ENCODE peak calls at places on chromosomes 12 and 14, in eight cellular contexts. C is breast epithelium; Q is stimulated activated naive CD4-positive, alpha-beta T cell; O is stimulated activated CD8-positive, alpha-beta memory T cell treated with anti-CD3 and anti-CD28 coated beads, Interleukin-7, amount 100 ng/mL, for 1 hour; A is ELF-1; X is activated T-cell treated with anti-CD3 and anti-CD28 coated beads for 48 hours; E is RWPE2; I is effector CD4-positive, alpha-beta T cell. M is an unnamed sample.

GRCh38 chr14:68047910-68048309 is 228.3 kb downstream of the RAD51B start:
- DNase-seq in C (no peak), X (no peak), E (no peak), Q (no peak), O (no peak), I (no peak), A (no peak), M (no peak)

GRCh38 chr12:47773858-47774580 is 981 bp downstream of the SLC48A1 start:
- DNase-seq in X (no peak), A (peak; percentile 17), O (no peak), E (no peak), C (no peak), Q (no peak), I (no peak), M (no peak)

GRCh38 chr12:98701166-98701565 is 56.1 kb downstream of the APAF1 start:
- DNase-seq in A (no peak), X (no peak), O (no peak), C (no peak), Q (no peak), I (no peak), E (no peak), M (no peak)

GRCh38 chr12:76158518-76159321 is 74.2 kb upstream of the NAP1L1 start:
- DNase-seq in C (no peak), E (no peak), A (peak; percentile 77), Q (peak; percentile 9), X (peak; percentile 78), O (peak; percentile 16), I (peak; percentile 9), M (peak; percentile 36)

GRCh38 chr12:49131973-49132461 is 822 bp upstream of the TUBA1B start:
- DNase-seq in Q (no peak), C (no peak), O (no peak), A (no peak), X (no peak), E (no peak), I (no peak), M (no peak)

GRCh38 chr14:100522616-100523021 is 64.6 kb downstream of the BEGAIN start:
- DNase-seq in I (no peak), A (no peak), Q (no peak), X (no peak), E (no peak), O (no peak), C (no peak), M (no peak)

GRCh38 chr14:89340200-89340667 is 76.8 kb downstream of the FOXN3 start:
- DNase-seq in I (no peak), C (no peak), E (no peak), O (no peak), A (no peak), X (no peak), Q (no peak), M (no peak)

GRCh38 chr14:88256997-88257755 is 65.9 kb downstream of the KCNK10 start:
- DNase-seq in I (no peak), C (no peak), Q (no peak), X (no peak), E (no peak), A (no peak), O (no peak), M (no peak)

GRCh38 chr12:49761677-49762467 is 20.5 kb downstream of the TMBIM6 start:
- DNase-seq in C (no peak), E (no peak), Q (no peak), A (no peak), I (no peak), O (no peak), X (no peak), M (no peak)

GRCh38 chr14:32826404-32827082 is 112.1 kb upstream of the NPAS3 start:
- DNase-seq in X (no peak), I (no peak), C (no peak), Q (no peak), A (peak; percentile 24), E (no peak), O (no peak), M (no peak)

GRCh38 chr14:68424443-68425172 is 368.3 kb downstream of the ZFP36L1 start:
- DNase-seq in E (no peak), X (no peak), Q (no peak), O (no peak), I (no peak), A (no peak), C (no peak), M (no peak)

GRCh38 chr12:54045868-54046529 is 7.6 kb upstream of the HOXC4 start:
- DNase-seq in C (no peak), I (no peak), E (no peak), O (no peak), X (no peak), A (no peak), Q (no peak), M (no peak)

GRCh38 chr12:110599334-110599733 is 14.6 kb upstream of the TCTN1 start:
- DNase-seq in O (no peak), A (no peak), C (no peak), E (no peak), Q (no peak), I (no peak), X (no peak), M (no peak)

GRCh38 chr12:76020731-76021672 is 10.6 kb downstream of the PHLDA1 start:
- DNase-seq in E (peak; percentile 82), O (peak; percentile 30), C (no peak), Q (peak; percentile 30), I (peak; percentile 60), A (no peak), X (peak; percentile 56), M (peak; percentile 60)

GRCh38 chr12:84272324-84272723 is 640.3 kb downstream of the SLC6A15 start:
- DNase-seq in E (no peak), X (no peak), Q (no peak), O (no peak), C (no peak), I (no peak), A (no peak), M (no peak)

GRCh38 chr12:46603776-46604456 is 221.9 kb downstream of the SLC38A4 start:
- DNase-seq in O (no peak), X (no peak), A (peak; percentile 6), I (no peak), E (no peak), C (no peak), Q (no peak), M (no peak)

GRCh38 chr14:100590726-100591452 is 3.7 kb upstream of the BEGAIN start:
- DNase-seq in X (no peak), C (no peak), A (no peak), E (peak; percentile 52), Q (no peak), O (no peak), I (no peak), M (no peak)

GRCh38 chr14:104316121-104316722 is 177.8 kb downstream of the KIF26A start:
- DNase-seq in A (no peak), X (no peak), O (no peak), E (no peak), I (no peak), Q (no peak), C (no peak), M (no peak)

GRCh38 chr14:64746298-64747250 is 42.4 kb downstream of the PLEKHG3 start:
- DNase-seq in A (no peak), E (no peak), Q (no peak), C (peak; percentile 44), X (no peak), I (no peak), O (no peak), M (no peak)

GRCh38 chr14:100004392-100004791 is 60.8 kb upstream of the EVL start:
- DNase-seq in O (no peak), Q (no peak), X (no peak), E (no peak), I (no peak), C (no peak), A (no peak), M (no peak)

GRCh38 chr14:36553650-36554260 is 28.7 kb downstream of the NKX2-8 start:
- DNase-seq in X (no peak), C (no peak), E (no peak), A (peak; percentile 9), O (no peak), I (no peak), Q (no peak), M (no peak)

M was measured in activated gamma-delta T cell treated with Interleukin-2 at 50 U/mL for 16 hours.